ENCODE peak calls at places on chromosomes 16 and 17, in nine cellular contexts. C, A, V, J, I, Q, K, Y and O are unnamed samples.

GRCh38 chr17:20206068-20206467 is 196.9 kb downstream of the SPECC1 start:
- DNase-seq in C (peak), A (no peak), V (peak), J (no peak), I (no peak), Q (no peak), K (no peak), Y (no peak), O (no peak)

GRCh38 chr16:81616321-81617020 is 162.6 kb upstream of the PLCG2 start:
- DNase-seq in C (peak), A (peak), V (peak), J (no peak), I (no peak), Q (peak), K (no peak), Y (no peak), O (peak)

GRCh38 chr17:27495460-27495859 is 39.2 kb downstream of the KSR1 start:
- DNase-seq in C (no peak), A (peak), V (no peak), J (no peak), I (no peak), Q (no peak), K (no peak), Y (no peak), O (no peak)

GRCh38 chr17:39283098-39283497 is 57.4 kb upstream of the STAC2 start:
- DNase-seq in C (no peak), A (no peak), V (no peak), J (no peak), I (no peak), Q (no peak), K (no peak), Y (no peak), O (no peak)

GRCh38 chr17:28261219-28261618 is 57.8 kb upstream of the TMEM97 start:
- DNase-seq in C (no peak), A (no peak), V (no peak), J (no peak), I (no peak), Q (no peak), K (no peak), Y (no peak), O (no peak)

GRCh38 chr17:66737524-66737923 is 97.4 kb upstream of the CACNG5 start:
- DNase-seq in C (no peak), A (peak), V (no peak), J (no peak), I (no peak), Q (no peak), K (no peak), Y (no peak), O (no peak)

GRCh38 chr17:67390646-67391480 is 13.8 kb downstream of the PITPNC1 start:
- DNase-seq in C (peak), A (peak), V (peak), J (peak), I (no peak), Q (no peak), K (no peak), Y (no peak), O (peak)

GRCh38 chr16:54291981-54292487 is 5.4 kb upstream of the IRX3 start:
- DNase-seq in C (no peak), A (no peak), V (no peak), J (no peak), I (no peak), Q (no peak), K (no peak), Y (no peak), O (no peak)

GRCh38 chr17:44372036-44372435 is 8.4 kb upstream of the FAM171A2 start:
- DNase-seq in C (no peak), A (no peak), V (no peak), J (no peak), I (no peak), Q (no peak), K (no peak), Y (no peak), O (no peak)

GRCh38 chr16:84175351-84176081 is 11.3 kb downstream of the TAF1C start:
- DNase-seq in C (peak), A (peak), V (peak), J (peak), I (peak), Q (peak), K (no peak), Y (no peak), O (peak)

GRCh38 chr16:2904100-2904921 is 7.4 kb upstream of the FLYWCH1 start:
- DNase-seq in C (peak), A (peak), V (peak), J (peak), I (peak), Q (peak), K (peak), Y (peak), O (peak)

GRCh38 chr16:3283525-3284447 is 495 bp downstream of the ZNF263 start:
- DNase-seq in C (no peak), A (peak), V (no peak), J (no peak), I (no peak), Q (no peak), K (no peak), Y (no peak), O (no peak)

GRCh38 chr17:55622547-55622946 is 100.1 kb downstream of the TMEM100 start:
- DNase-seq in C (no peak), A (no peak), V (no peak), J (no peak), I (no peak), Q (no peak), K (no peak), Y (no peak), O (no peak)

GRCh38 chr16:44655-45054 is 8.8 kb downstream of the POLR3K start:
- DNase-seq in C (no peak), A (no peak), V (no peak), J (no peak), I (no peak), Q (no peak), K (no peak), Y (no peak), O (no peak)